ENCODE peak calls at places on chromosomes 4 and X, in four cellular contexts. P is H7, K is heart left ventricle, V is lower leg skin. X is an unnamed sample.

GRCh38 chrX:78104447-78105176 is 564 bp downstream of the PGK1 start:
- DNase-seq in P (peak; percentile 30), K (peak; percentile 51), V (peak; percentile 42), X (no peak)

GRCh38 chr4:152356428-152357034 is 179.4 kb downstream of the FBXW7 start:
- DNase-seq in P (no peak), K (no peak), V (no peak), X (no peak)

GRCh38 chr4:75639124-75639695 is 8.9 kb upstream of the CDKL2 start:
- DNase-seq in P (no peak), K (no peak), V (no peak), X (no peak)

GRCh38 chrX:115233497-115234219 is at the start of gene LRCH2:
- DNase-seq in P (peak; percentile 89), K (peak; percentile 26), V (no peak), X (peak; percentile 4)

GRCh38 chrX:151359931-151360871 is 36.8 kb upstream of the VMA21 start:
- DNase-seq in P (peak; percentile 41), K (no peak), V (no peak), X (no peak)

GRCh38 chr4:82528074-82528473 is 33.7 kb downstream of the TMEM150C start:
- DNase-seq in P (no peak), K (no peak), V (no peak), X (no peak)

GRCh38 chrX:49064303-49064702 is 5.5 kb downstream of the CCDC120 start:
- DNase-seq in P (peak; percentile 60), K (no peak), V (no peak), X (no peak)

GRCh38 chr4:171880136-171880535 is 66.9 kb downstream of the GALNTL6 start:
- DNase-seq in P (no peak), K (no peak), V (no peak), X (peak; percentile 36)

GRCh38 chr4:18291313-18291712 is 269.8 kb upstream of the LCORL start:
- DNase-seq in P (peak; percentile 13), K (no peak), V (no peak), X (no peak)

GRCh38 chrX:17547658-17548057 is 172.7 kb downstream of the NHS start:
- DNase-seq in P (no peak), K (peak; percentile 29), V (no peak), X (peak; percentile 72)

GRCh38 chr4:159012381-159012780 is 90.5 kb upstream of the RAPGEF2 start:
- DNase-seq in P (no peak), K (no peak), V (no peak), X (peak; percentile 27)

GRCh38 chr4:65918872-65919271 is 248.6 kb upstream of the EPHA5 start:
- DNase-seq in P (no peak), K (no peak), V (no peak), X (no peak)

GRCh38 chr4:21790437-21791029 is 158.0 kb downstream of the KCNIP4 start:
- DNase-seq in P (no peak), K (no peak), V (no peak), X (no peak)

GRCh38 chr4:81621490-81621889 is 149.8 kb upstream of the RASGEF1B start:
- DNase-seq in P (no peak), K (no peak), V (no peak), X (no peak)

GRCh38 chr4:16457944-16458343 is 231.7 kb upstream of the TAPT1 start:
- DNase-seq in P (no peak), K (no peak), V (no peak), X (peak; percentile 16)

GRCh38 chr4:85919488-85919887 is 440.4 kb downstream of the MAPK10 start:
- DNase-seq in P (no peak), K (no peak), V (no peak), X (no peak)

GRCh38 chrX:137363559-137363958 is 202.4 kb upstream of the ZIC3 start:
- DNase-seq in P (peak; percentile 7), K (no peak), V (no peak), X (no peak)

GRCh38 chr4:154958621-154959358 is 177.7 kb downstream of the RBM46 start:
- DNase-seq in P (no peak), K (peak; percentile 61), V (no peak), X (peak; percentile 42)

GRCh38 chr4:38612996-38613395 is 51.0 kb upstream of the KLF3 start:
- DNase-seq in P (no peak), K (no peak), V (no peak), X (no peak)

DNA sequence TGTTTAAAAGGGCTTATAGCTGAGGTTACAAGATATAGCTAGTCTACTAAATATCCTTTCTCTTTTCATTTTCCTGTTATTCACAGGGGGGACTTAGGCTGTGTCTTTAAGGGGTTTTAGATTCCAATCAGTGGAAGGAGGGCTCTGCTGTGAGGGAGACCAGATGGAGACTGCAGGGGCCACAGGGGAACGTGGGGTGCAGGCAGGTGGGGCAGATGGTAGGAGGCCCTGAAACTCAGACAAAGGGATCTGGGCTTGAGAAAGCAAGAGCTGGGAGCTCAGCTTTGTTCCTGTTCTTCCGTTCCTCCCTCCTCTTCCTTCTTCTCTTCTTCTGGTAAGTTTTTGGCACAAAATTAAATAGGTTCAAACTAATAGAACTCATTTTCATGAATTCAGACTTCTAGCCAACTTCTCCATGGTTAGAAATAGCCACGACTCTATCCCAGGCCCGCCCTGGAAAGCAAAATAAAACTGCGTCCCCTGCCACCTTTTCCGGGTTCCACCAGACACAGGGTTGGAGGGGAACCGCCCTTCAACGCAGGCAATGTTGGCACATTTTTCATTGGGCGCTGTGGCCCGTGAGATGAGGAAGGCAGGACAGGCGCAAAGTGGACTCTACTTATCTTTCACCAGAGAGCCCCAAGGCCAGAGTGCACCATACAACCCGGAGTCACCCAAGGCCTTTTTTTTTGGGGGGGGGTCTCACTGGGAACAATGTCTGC is 3.5 kb upstream of the TMSB4X start:
- DNase-seq in P (no peak), K (peak; percentile 52), V (no peak), X (no peak)
- H3K4me3 ChIP-seq in P (no peak overlapping the region), K (no peak overlapping the region), V (no peak overlapping the region), X (no peak overlapping the region)

GRCh38 chr4:184504385-184504784 is 30.0 kb upstream of the IRF2 start:
- DNase-seq in P (no peak), K (no peak), V (no peak), X (no peak)
- H3K4me3 ChIP-seq in P (no peak overlapping the region), K (no peak overlapping the region), V (no peak overlapping the region), X (no peak overlapping the region)

GRCh38 chr4:168528131-168528949 is 31.5 kb downstream of the PALLD start:
- DNase-seq in P (no peak), K (no peak), V (no peak), X (no peak)

GRCh38 chr4:168534535-168534934 is 37.7 kb downstream of the PALLD start:
- DNase-seq in P (no peak), K (no peak), V (no peak), X (no peak)

GRCh38 chr4:168527560-168527959 is 30.7 kb downstream of the PALLD start:
- DNase-seq in P (no peak), K (no peak), V (no peak), X (no peak)

GRCh38 chr4:168535689-168536088 is 38.8 kb downstream of the PALLD start:
- DNase-seq in P (no peak), K (no peak), V (no peak), X (no peak)

GRCh38 chr4:168531305-168531704 is 34.5 kb downstream of the PALLD start:
- DNase-seq in P (no peak), K (no peak), V (no peak), X (no peak)
- H3K4me3 ChIP-seq in P (no peak overlapping the region), K (no peak overlapping the region), V (no peak overlapping the region), X (no peak overlapping the region)

DNA sequence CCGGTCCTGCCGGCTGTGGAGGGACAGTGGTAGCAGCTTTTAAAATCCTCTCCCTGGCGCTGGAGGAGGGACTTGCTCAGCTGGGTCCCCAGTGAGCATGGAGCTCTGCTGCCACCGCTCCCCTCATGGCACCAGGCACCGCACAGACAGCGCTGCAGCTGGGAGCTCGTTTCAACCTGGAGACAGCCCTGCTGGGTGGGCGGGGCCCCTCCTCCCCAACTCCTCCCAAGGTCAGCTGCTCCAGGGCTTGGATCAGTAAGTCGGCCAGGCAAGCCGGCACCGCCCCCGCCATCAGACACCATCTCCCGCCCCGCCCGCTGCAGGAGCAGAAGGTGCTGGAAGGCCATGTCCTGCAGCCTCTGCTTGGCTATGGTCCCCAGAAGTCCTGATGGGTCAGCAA is 16.4 kb downstream of the ZFYVE28 start:
- DNase-seq in P (peak; percentile 95), K (peak; percentile 64), V (no peak), X (no peak)
- H3K4me3 ChIP-seq in P (peak overlapping the region; percentile 15), K (peak overlapping the region; percentile 32), V (no peak overlapping the region), X (peak overlapping the region; percentile 21)

GRCh38 chr4:185128272-185129119 is 14.6 kb upstream of the SLC25A4 start:
- DNase-seq in P (peak; percentile 91), K (no peak), V (no peak), X (no peak)
- H3K4me3 ChIP-seq in P (peak overlapping the region; percentile 61), K (peak overlapping the region; percentile 57), V (peak overlapping the region; percentile 32), X (peak overlapping the region; percentile 57)

GRCh38 chrX:31807165-31807564 is 735.3 kb upstream of the FTHL17 start:
- DNase-seq in P (no peak), K (no peak), V (no peak), X (no peak)
- H3K4me3 ChIP-seq in P (no peak overlapping the region), K (no peak overlapping the region), V (no peak overlapping the region), X (no peak overlapping the region)

DNA sequence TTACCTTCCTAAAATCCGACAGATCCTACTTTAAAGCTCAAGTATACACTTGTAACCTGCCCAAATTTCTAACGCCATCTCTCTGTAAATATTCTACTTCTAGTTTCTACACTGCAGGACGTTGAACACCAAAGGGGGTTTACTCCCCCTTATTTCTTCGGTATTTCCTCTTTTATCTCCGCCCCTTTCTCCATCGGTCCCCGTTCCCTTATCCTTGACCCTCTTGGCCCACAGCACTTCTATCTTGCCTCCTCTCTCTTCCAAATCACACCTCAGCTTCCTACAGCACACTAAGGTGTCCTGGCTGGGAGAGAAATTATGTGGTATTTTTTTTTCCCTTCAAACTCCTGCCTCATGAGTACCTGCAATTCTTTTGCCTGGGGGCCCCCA is 728 bp downstream of the ZMAT1 start:
- DNase-seq in P (peak; percentile 22), K (no peak), V (no peak), X (no peak)
- H3K4me3 ChIP-seq in P (peak overlapping the region; percentile 48), K (peak overlapping the region; percentile 64), V (peak overlapping the region; percentile 48), X (peak overlapping the region; percentile 47)

DNA sequence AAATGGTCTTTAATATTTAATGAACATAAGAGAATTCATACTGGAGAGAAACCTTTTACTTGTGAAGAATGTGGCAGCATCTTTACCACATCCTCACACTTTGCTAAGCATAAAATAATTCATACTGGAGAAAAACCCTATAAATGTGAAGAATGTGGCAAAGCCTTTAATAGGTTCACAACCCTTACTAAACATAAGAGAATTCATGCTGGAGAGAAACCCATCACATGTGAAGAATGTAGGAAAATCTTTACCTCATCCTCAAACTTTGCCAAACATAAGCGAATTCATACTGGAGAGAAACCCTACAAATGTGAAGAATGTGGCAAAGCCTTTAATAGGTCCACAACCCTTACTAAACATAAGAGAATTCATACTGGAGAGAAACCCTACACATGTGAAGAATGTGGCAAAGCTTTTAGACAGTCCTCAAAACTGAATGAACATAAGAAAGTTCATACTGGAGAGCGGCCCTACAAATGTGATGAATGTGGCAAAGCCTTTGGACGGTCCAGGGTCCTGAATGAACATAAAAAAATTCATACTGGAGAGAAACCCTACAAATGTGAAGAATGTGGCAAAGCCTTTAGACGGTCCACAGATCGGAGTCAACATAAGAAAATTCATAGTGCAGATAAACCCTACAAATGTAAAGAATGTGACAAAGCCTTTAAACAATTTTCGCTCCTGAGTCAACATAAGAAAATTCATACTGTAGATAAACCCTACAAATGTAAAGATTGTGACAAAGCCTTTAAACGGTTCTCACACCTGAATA is 35.6 kb downstream of the ZNF141 start:
- DNase-seq in P (no peak), K (no peak), V (no peak), X (no peak)
- H3K4me3 ChIP-seq in P (no peak overlapping the region), K (no peak overlapping the region), V (no peak overlapping the region), X (no peak overlapping the region)

X was measured in skeletal muscle cell.